ENCODE peak calls at places on chromosomes 3 and 15, in four cellular contexts. C, O, T and J are unnamed samples.

GRCh38 chr15:75235760-75236729 is 22.1 kb upstream of the GOLGA6C start:
- DNase-seq in C (no peak), O (no peak), T (no peak), J (no peak)

GRCh38 chr3:10192953-10193691 is 28.4 kb downstream of the IRAK2 start:
- DNase-seq in C (no peak), O (peak), T (peak), J (peak)

GRCh38 chr15:98292442-98293240 is 332.1 kb downstream of the ARRDC4 start:
- DNase-seq in C (no peak), O (peak), T (peak), J (no peak)

GRCh38 chr3:901953-902778 is 190.7 kb upstream of the CNTN6 start:
- DNase-seq in C (no peak), O (peak), T (peak), J (no peak)

GRCh38 chr3:185784317-185784716 is 40.5 kb downstream of the IGF2BP2 start:
- DNase-seq in C (no peak), O (no peak), T (no peak), J (no peak)

GRCh38 chr15:43509923-43510229 is 7.5 kb upstream of the MAP1A start:
- DNase-seq in C (no peak), O (no peak), T (no peak), J (no peak)

GRCh38 chr3:118628704-118629341 is 405.8 kb downstream of the IGSF11 start:
- DNase-seq in C (peak), O (peak), T (peak), J (peak)

GRCh38 chr15:89704411-89704810 is 13.8 kb downstream of the WDR93 start:
- DNase-seq in C (no peak), O (no peak), T (no peak), J (no peak)

GRCh38 chr15:63381301-63382192 is at the start of gene CA12:
- DNase-seq in C (no peak), O (peak), T (peak), J (no peak)

GRCh38 chr3:63450023-63450422 is 171.9 kb downstream of the SYNPR start:
- DNase-seq in C (no peak), O (no peak), T (peak), J (peak)

GRCh38 chr15:52018244-52018643 is 775 bp upstream of the MAPK6 start:
- DNase-seq in C (no peak), O (no peak), T (no peak), J (no peak)

GRCh38 chr3:188179006-188179966 is 25.3 kb downstream of the LPP start:
- DNase-seq in C (no peak), O (no peak), T (no peak), J (no peak)

GRCh38 chr15:90035095-90035834 is 34.1 kb downstream of the ZNF710 start:
- DNase-seq in C (peak), O (peak), T (peak), J (no peak)

GRCh38 chr15:85407421-85408269 is 27.2 kb downstream of the AKAP13 start:
- DNase-seq in C (no peak), O (peak), T (peak), J (peak)

GRCh38 chr3:126295407-126295939 is 61.7 kb downstream of the KLF15 start:
- DNase-seq in C (no peak), O (no peak), T (no peak), J (no peak)

GRCh38 chr3:152309535-152310317 is 41.0 kb downstream of the MBNL1 start:
- DNase-seq in C (no peak), O (no peak), T (peak), J (no peak)

GRCh38 chr15:47586653-47587224 is 130.6 kb upstream of the SEMA6D start:
- DNase-seq in C (no peak), O (no peak), T (no peak), J (no peak)

GRCh38 chr15:75920079-75920478 is 16.4 kb downstream of the FBXO22 start:
- DNase-seq in C (no peak), O (no peak), T (no peak), J (no peak)

GRCh38 chr3:27641888-27642601 is 80.1 kb downstream of the EOMES start:
- DNase-seq in C (no peak), O (no peak), T (no peak), J (no peak)

GRCh38 chr15:76987276-76987675 is 7.7 kb upstream of the PSTPIP1 start:
- DNase-seq in C (no peak), O (no peak), T (no peak), J (no peak)

GRCh38 chr15:38176155-38176554 is 76.5 kb upstream of the SPRED1 start:
- DNase-seq in C (no peak), O (no peak), T (peak), J (no peak)

GRCh38 chr3:45881031-45882022 is 5.0 kb upstream of the CCR9 start:
- DNase-seq in C (no peak), O (no peak), T (peak), J (no peak)

GRCh38 chr15:65818927-65819562 is 27.0 kb upstream of the DENND4A start:
- DNase-seq in C (no peak), O (no peak), T (no peak), J (no peak)

GRCh38 chr15:65101418-65101890 is 13.5 kb downstream of the UBAP1L start:
- DNase-seq in C (peak), O (peak), T (peak), J (no peak)

GRCh38 chr15:48384616-48385015 is 53.4 kb downstream of the DUT start:
- DNase-seq in C (no peak), O (no peak), T (peak), J (no peak)

DNA sequence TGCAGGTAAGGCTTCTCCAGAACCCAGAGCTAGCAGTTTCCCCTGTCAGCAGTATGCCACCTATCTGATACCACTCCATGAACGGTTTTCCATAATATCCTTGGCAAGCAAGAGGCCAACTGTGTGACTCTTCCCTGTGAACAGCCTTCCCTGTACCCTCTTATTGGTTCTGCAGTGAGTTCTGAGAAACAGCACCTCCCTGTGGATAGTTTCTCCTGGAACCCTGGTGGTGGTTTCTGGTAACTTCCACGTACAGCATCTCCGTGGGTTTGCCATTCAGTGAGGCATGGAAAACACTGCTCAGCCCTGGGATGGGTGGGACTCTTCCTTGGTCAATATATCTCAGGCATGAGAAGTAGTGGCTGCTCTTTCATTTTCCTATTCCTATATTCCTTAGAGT is 19.4 kb upstream of the SERPINI2 start:
- DNase-seq in C (no peak), O (peak), T (peak), J (no peak)
- TF ChIP-seq CTCF in C (no peak), O (no peak), T (peak), J (peak)

GRCh38 chr3:186825294-186825821 is 17.2 kb upstream of the ADIPOQ start:
- DNase-seq in C (no peak), O (no peak), T (peak), J (no peak)

GRCh38 chr3:186818956-186819355 is 12.7 kb upstream of the RFC4 start:
- DNase-seq in C (no peak), O (no peak), T (no peak), J (no peak)

GRCh38 chr3:186823391-186823790 is 17.1 kb upstream of the RFC4 start:
- DNase-seq in C (no peak), O (no peak), T (no peak), J (no peak)

GRCh38 chr3:186824430-186825139 is 17.9 kb upstream of the ADIPOQ start:
- DNase-seq in C (no peak), O (no peak), T (no peak), J (no peak)

DNA sequence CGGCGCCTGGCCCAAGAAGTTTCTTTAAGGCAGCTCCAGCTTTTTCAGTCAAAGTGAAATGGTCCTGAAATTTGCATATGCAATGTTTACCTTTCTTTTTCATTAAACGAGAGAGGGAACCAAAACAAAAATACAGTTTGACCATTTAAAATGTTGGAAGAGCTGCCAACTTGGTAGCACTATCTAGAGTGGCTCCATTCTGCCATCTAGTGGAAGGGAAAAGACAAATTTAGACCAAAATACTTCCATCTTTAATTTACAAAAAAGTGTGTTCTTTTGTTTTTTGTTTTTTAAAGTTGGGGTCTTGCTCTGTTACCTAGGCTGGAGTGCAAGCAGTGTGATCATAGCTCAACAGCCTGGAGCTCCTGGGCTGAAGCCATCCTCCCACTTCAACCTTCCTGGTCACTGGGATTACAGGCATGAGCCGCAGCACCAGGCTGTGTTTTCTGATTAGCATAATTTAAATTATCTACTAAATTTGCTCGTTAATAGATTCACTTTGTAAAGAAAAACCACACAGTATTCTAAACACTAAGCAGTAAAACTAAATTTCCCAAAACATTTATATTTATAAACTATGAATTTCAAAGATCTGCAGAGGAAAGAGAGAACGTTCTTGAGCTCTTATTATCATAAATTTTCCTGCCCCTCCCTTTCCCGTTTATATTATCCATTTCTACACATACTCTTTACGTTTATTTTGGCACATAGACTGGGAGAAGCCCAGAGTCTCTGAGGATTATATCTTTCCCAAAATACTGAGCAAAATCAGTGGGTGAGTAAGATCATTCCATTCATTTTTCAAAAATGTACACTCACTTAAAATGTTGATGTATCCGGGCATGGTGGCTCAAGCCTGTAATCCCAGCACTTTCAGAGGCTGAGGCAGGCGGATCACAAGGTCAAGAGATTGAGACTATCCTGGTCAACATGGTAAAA is 15.4 kb upstream of the RFC4 start:
- DNase-seq in C (no peak), O (no peak), T (peak), J (no peak)
- H3K4me3 ChIP-seq in C (no peak), O (no peak), T (no peak), J (no peak)

GRCh38 chr3:129004639-129005295 is 3.7 kb downstream of the EFCC1 start:
- DNase-seq in C (no peak), O (no peak), T (no peak), J (no peak)

GRCh38 chr3:129001817-129002572 is 891 bp downstream of the EFCC1 start:
- DNase-seq in C (no peak), O (no peak), T (peak), J (no peak)

GRCh38 chr3:129002573-129003569 is 1.8 kb downstream of the EFCC1 start:
- DNase-seq in C (no peak), O (no peak), T (no peak), J (no peak)

GRCh38 chr3:129005526-129006303 is 4.6 kb downstream of the EFCC1 start:
- DNase-seq in C (no peak), O (no peak), T (no peak), J (no peak)

DNA sequence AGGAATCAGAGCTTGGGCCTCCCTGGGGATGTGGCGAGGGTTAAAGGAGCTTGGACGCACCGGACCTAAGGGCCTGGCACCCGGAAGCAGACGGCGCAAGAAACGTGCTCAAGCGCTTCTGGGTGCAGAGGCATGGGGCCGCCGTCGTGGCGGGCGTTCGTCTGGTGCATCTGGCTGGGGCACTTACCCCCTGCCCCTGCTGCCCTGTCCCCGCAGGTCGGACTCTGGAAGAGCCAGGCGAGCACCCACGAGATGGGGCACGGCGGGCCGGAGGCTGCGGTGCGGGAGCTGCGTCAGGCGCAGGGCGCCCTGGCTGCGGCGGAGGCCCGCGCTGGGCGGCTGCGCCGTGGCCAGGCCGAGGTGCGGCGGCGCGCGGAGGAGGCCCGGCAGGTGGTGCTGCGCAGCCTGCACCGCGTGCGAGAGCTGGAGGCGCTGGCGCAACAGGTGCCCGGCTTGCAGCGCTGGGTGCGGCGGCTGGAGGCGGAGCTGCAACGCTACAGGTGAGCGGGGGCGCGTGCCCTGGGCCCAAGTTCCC is 2.5 kb downstream of the EFCC1 start:
- DNase-seq in C (no peak), O (no peak), T (peak), J (no peak)
- TF ChIP-seq CTCF in C (no peak), O (no peak), T (no peak), J (peak)

DNA sequence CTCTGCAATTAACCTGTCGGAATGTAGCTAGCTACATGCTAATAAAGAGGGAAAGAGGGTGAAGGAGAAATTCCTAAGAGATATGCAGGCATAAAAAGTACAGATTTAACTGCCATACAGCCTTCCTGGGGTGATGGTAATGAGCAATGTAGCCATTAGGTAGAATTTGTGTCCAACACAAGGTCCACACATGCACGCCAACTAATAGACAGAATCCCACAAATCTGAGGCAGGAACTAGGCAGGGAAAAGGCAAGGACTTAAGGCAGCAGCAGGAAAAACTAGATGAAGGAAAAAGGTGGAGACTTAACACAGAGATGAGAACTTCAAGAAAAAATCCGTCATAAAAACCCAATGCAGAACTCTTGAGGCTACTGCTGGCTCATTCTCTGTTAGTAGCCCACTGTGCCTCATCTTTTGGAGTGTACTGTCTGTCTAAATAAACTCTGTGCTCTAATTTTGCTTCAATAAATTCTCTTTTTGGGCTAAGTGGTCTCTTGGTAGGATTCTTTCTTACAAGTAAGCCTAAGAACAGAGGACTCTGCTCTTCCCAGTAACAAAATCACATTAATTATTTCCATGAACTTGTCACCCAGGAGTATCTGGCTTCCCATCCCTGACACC is 81.5 kb downstream of the BTLA start:
- DNase-seq in C (no peak), O (no peak), T (no peak), J (no peak)
- H3K4me3 ChIP-seq in C (no peak), O (no peak), T (no peak), J (no peak)

DNA sequence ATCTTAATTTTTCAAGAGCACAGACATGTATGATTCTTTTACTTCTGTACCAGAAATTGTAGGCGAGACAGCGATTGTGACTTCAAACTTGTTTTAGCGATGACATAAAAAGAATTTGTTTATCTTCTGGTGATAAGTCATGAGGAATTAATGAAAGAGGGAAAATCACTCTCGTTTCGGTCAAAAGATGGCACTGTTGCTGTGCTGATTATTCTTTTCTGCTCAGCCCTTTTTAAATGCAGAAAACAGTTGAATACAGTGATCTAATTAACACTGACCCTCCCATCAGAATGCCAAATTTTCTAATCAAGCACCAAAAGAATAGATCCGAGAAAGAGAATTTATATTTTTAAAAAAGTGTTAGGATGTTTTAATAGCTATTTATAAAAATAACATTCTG is 52.6 kb downstream of the NSUN3 start:
- DNase-seq in C (no peak), O (no peak), T (peak), J (no peak)
- TF ChIP-seq CTCF in C (no peak), O (peak), T (peak), J (peak)